ENCODE peak calls at places on chromosomes 5 and 9, in ten cellular contexts. O, E, I, M, U, R, Y, D, A and C are unnamed samples.

GRCh38 chr9:77475641-77476473 is 172.3 kb downstream of the GNA14 start:
- DNase-seq in R (no peak), A (peak), E (no peak), O (peak), U (peak), I (no peak), M (peak), Y (peak), D (no peak), C (no peak)

GRCh38 chr5:115685966-115686691 is 60.3 kb upstream of the TMED7 start:
- DNase-seq in E (no peak), U (no peak), Y (peak), O (no peak), M (peak), D (no peak), A (peak), I (no peak), R (no peak), C (peak)

GRCh38 chr5:99320461-99320860 is 391.7 kb upstream of the CHD1 start:
- DNase-seq in E (no peak), U (no peak), D (no peak), O (no peak), M (no peak), A (no peak), I (no peak), R (no peak), Y (no peak), C (no peak)

GRCh38 chr5:157624144-157624543 is 28.1 kb downstream of the SOX30 start:
- DNase-seq in O (no peak), Y (no peak), M (no peak), U (no peak), I (no peak), E (no peak), A (no peak), R (no peak), D (no peak), C (no peak)

GRCh38 chr9:91741529-91741928 is 208.5 kb downstream of the ROR2 start:
- DNase-seq in I (no peak), O (peak), Y (peak), R (no peak), D (peak), U (no peak), A (peak), E (no peak), M (peak), C (peak)

GRCh38 chr9:6869081-6869948 is 111.5 kb downstream of the KDM4C start:
- DNase-seq in D (no peak), E (no peak), M (peak), R (no peak), A (peak), O (no peak), Y (no peak), U (no peak), I (no peak), C (no peak)

GRCh38 chr9:12723409-12724028 is 30.3 kb downstream of the TYRP1 start:
- DNase-seq in E (no peak), Y (peak), U (no peak), I (no peak), O (peak), D (no peak), R (peak), M (peak), A (peak), C (no peak)

GRCh38 chr9:38318755-38319495 is 73.6 kb upstream of the ALDH1B1 start:
- DNase-seq in U (no peak), D (peak), E (no peak), R (no peak), O (peak), I (no peak), M (peak), A (peak), Y (peak), C (no peak)

GRCh38 chr9:111961575-111961974 is 65.0 kb downstream of the UGCG start:
- DNase-seq in O (peak), D (no peak), I (no peak), U (no peak), Y (peak), M (peak), R (no peak), E (no peak), A (no peak), C (peak)

GRCh38 chr5:174520420-174521396 is 203.7 kb upstream of the MSX2 start:
- DNase-seq in R (peak), E (no peak), Y (no peak), O (peak), I (no peak), M (peak), A (no peak), D (no peak), U (no peak), C (no peak)
- TF ChIP-seq CTCF in R (no peak), E (no peak), Y (no peak), O (no peak), I (no peak), M (no peak), A (no peak), D (no peak), U (no peak), C (no peak)

DNA sequence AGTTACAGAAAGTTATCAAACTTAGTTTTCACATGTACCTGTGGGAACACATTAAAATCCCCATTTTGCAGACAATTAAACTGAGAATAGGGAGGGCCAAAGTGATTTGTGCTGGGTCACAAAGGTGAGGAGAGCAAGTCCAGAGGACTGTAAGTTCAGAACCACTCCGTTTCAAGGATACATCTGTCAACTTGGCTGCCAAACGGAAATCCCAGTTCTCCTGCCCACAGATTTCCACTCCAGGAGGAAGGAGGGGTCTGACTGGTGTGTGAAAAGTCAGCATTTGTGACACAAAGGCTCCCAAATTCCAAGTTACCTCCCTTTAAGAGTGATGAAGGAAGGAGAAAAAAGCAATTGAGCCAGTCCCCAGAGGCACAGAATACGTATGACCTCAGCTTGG is 42.3 kb downstream of the PRELID2 start:
- DNase-seq in D (no peak), M (no peak), I (no peak), A (no peak), U (no peak), E (no peak), Y (no peak), R (no peak), O (no peak), C (no peak)
- H3K4me3 ChIP-seq in D (no peak), M (no peak), I (no peak), A (no peak), U (no peak), E (no peak), Y (no peak), R (no peak), O (no peak), C (no peak)

GRCh38 chr9:81974764-81975163 is 13.8 kb upstream of the SPATA31D1 start:
- DNase-seq in D (no peak), E (no peak), A (no peak), O (no peak), R (no peak), Y (no peak), M (no peak), U (no peak), I (no peak), C (no peak)
- TF ChIP-seq CTCF in D (no peak), E (no peak), A (no peak), O (no peak), R (no peak), Y (no peak), M (no peak), U (no peak), I (no peak), C (no peak)

GRCh38 chr5:137190441-137190840 is 308.7 kb downstream of the SPOCK1 start:
- DNase-seq in M (peak), A (peak), E (no peak), U (no peak), I (no peak), D (no peak), Y (peak), R (no peak), O (peak), C (no peak)
- H3K4me3 ChIP-seq in M (no peak), A (no peak), E (no peak), U (no peak), I (no peak), D (no peak), Y (no peak), R (no peak), O (no peak), C (no peak)